ENCODE peak calls at places on chromosomes 5 and 9, in nine cellular contexts. One of them, this sample, is unnamed.

GRCh38 chr9:133534346-133535284 is at the start of gene ADAMTSL2:
- DNase-seq in amniotic stem cell: no peak
- DNase-seq in activated T-cell treated with anti-CD3 and anti-CD28 coated beads, Interleukin-2, amount 50 U/mL, for 1 hour: peak; percentile 64
- DNase-seq in HEK293T: no peak
- DNase-seq in NCI-H82: peak; percentile 34
- DNase-seq in endothelial cell: peak; percentile 52
- DNase-seq in CD8-positive, alpha-beta memory T cell: no peak
- DNase-seq in A549: no peak
- DNase-seq in midbrain: peak; percentile 71
- DNase-seq in this sample: peak; percentile 46

GRCh38 chr9:112705773-112706427 is 12.0 kb downstream of the INIP start:
- DNase-seq in amniotic stem cell: no peak
- DNase-seq in activated T-cell treated with anti-CD3 and anti-CD28 coated beads, Interleukin-2, amount 50 U/mL, for 1 hour: no peak
- DNase-seq in HEK293T: peak; percentile 44
- DNase-seq in NCI-H82: peak; percentile 71
- DNase-seq in endothelial cell: peak; percentile 19
- DNase-seq in CD8-positive, alpha-beta memory T cell: no peak
- DNase-seq in A549: peak; percentile 48
- DNase-seq in midbrain: peak; percentile 56
- DNase-seq in this sample: no peak

GRCh38 chr9:1018121-1018520 is 32.0 kb upstream of the DMRT2 start:
- DNase-seq in amniotic stem cell: no peak
- DNase-seq in activated T-cell treated with anti-CD3 and anti-CD28 coated beads, Interleukin-2, amount 50 U/mL, for 1 hour: no peak
- DNase-seq in HEK293T: peak; percentile 11
- DNase-seq in NCI-H82: peak; percentile 19
- DNase-seq in endothelial cell: peak; percentile 58
- DNase-seq in CD8-positive, alpha-beta memory T cell: no peak
- DNase-seq in A549: peak; percentile 40
- DNase-seq in midbrain: no peak
- DNase-seq in this sample: peak; percentile 60

GRCh38 chr9:134606951-134607733 is 34.5 kb upstream of the COL5A1 start:
- DNase-seq in amniotic stem cell: no peak
- DNase-seq in activated T-cell treated with anti-CD3 and anti-CD28 coated beads, Interleukin-2, amount 50 U/mL, for 1 hour: no peak
- DNase-seq in HEK293T: no peak
- DNase-seq in NCI-H82: peak; percentile 18
- DNase-seq in endothelial cell: peak; percentile 4
- DNase-seq in CD8-positive, alpha-beta memory T cell: no peak
- DNase-seq in A549: no peak
- DNase-seq in midbrain: no peak
- DNase-seq in this sample: no peak

GRCh38 chr5:121987685-121988073 is 25.9 kb downstream of the SRFBP1 start:
- DNase-seq in amniotic stem cell: no peak
- DNase-seq in activated T-cell treated with anti-CD3 and anti-CD28 coated beads, Interleukin-2, amount 50 U/mL, for 1 hour: no peak
- DNase-seq in HEK293T: no peak
- DNase-seq in NCI-H82: no peak
- DNase-seq in endothelial cell: no peak
- DNase-seq in CD8-positive, alpha-beta memory T cell: no peak
- DNase-seq in A549: no peak
- DNase-seq in midbrain: no peak
- DNase-seq in this sample: no peak

GRCh38 chr5:174514983-174515394 is 209.4 kb upstream of the MSX2 start:
- DNase-seq in amniotic stem cell: no peak
- DNase-seq in activated T-cell treated with anti-CD3 and anti-CD28 coated beads, Interleukin-2, amount 50 U/mL, for 1 hour: no peak
- DNase-seq in HEK293T: no peak
- DNase-seq in NCI-H82: no peak
- DNase-seq in endothelial cell: no peak
- DNase-seq in CD8-positive, alpha-beta memory T cell: no peak
- DNase-seq in A549: no peak
- DNase-seq in midbrain: peak; percentile 35
- DNase-seq in this sample: no peak

GRCh38 chr9:133691659-133692363 is 46.3 kb downstream of the SARDH start:
- DNase-seq in amniotic stem cell: no peak
- DNase-seq in activated T-cell treated with anti-CD3 and anti-CD28 coated beads, Interleukin-2, amount 50 U/mL, for 1 hour: no peak
- DNase-seq in HEK293T: no peak
- DNase-seq in NCI-H82: no peak
- DNase-seq in endothelial cell: no peak
- DNase-seq in CD8-positive, alpha-beta memory T cell: no peak
- DNase-seq in A549: no peak
- DNase-seq in midbrain: no peak
- DNase-seq in this sample: no peak

GRCh38 chr5:173890195-173890951 is 2.2 kb downstream of the CPEB4 start:
- DNase-seq in amniotic stem cell: no peak
- DNase-seq in activated T-cell treated with anti-CD3 and anti-CD28 coated beads, Interleukin-2, amount 50 U/mL, for 1 hour: no peak
- DNase-seq in HEK293T: no peak
- DNase-seq in NCI-H82: peak; percentile 82
- DNase-seq in endothelial cell: peak; percentile 19
- DNase-seq in CD8-positive, alpha-beta memory T cell: no peak
- DNase-seq in A549: peak; percentile 48
- DNase-seq in midbrain: peak; percentile 53
- DNase-seq in this sample: peak; percentile 29

GRCh38 chr5:15515229-15515628 is 15.2 kb downstream of the FBXL7 start:
- DNase-seq in amniotic stem cell: no peak
- DNase-seq in activated T-cell treated with anti-CD3 and anti-CD28 coated beads, Interleukin-2, amount 50 U/mL, for 1 hour: no peak
- DNase-seq in HEK293T: no peak
- DNase-seq in NCI-H82: no peak
- DNase-seq in endothelial cell: no peak
- DNase-seq in CD8-positive, alpha-beta memory T cell: no peak
- DNase-seq in A549: no peak
- DNase-seq in midbrain: peak; percentile 28
- DNase-seq in this sample: no peak

This sample was measured in mucosa of descending colon.